ENCODE peak calls at places on chromosomes 12 and 14, in eight cellular contexts. One of them, this sample, is unnamed.

GRCh38 chr12:96237465-96238077 is 43.4 kb downstream of the ELK3 start:
- DNase-seq in HEK293T: no peak
- DNase-seq in stimulated activated naive CD4-positive, alpha-beta T cell: no peak
- DNase-seq in MCF 10A: peak
- DNase-seq in AG09309: peak
- DNase-seq in caudate nucleus: no peak
- DNase-seq in NCI-H69: peak
- DNase-seq in COR-L47: no peak
- DNase-seq in this sample: peak

GRCh38 chr14:77249286-77249685 is 21.7 kb downstream of the NGB start:
- DNase-seq in HEK293T: no peak
- DNase-seq in stimulated activated naive CD4-positive, alpha-beta T cell: no peak
- DNase-seq in MCF 10A: no peak
- DNase-seq in AG09309: no peak
- DNase-seq in caudate nucleus: no peak
- DNase-seq in NCI-H69: no peak
- DNase-seq in COR-L47: no peak
- DNase-seq in this sample: no peak

GRCh38 chr14:104266643-104267575 is 128.5 kb downstream of the KIF26A start:
- DNase-seq in HEK293T: no peak
- DNase-seq in stimulated activated naive CD4-positive, alpha-beta T cell: no peak
- DNase-seq in MCF 10A: no peak
- DNase-seq in AG09309: no peak
- DNase-seq in caudate nucleus: no peak
- DNase-seq in NCI-H69: no peak
- DNase-seq in COR-L47: no peak
- DNase-seq in this sample: no peak

GRCh38 chr14:53979141-53979673 is 22.6 kb upstream of the BMP4 start:
- DNase-seq in HEK293T: no peak
- DNase-seq in stimulated activated naive CD4-positive, alpha-beta T cell: no peak
- DNase-seq in MCF 10A: peak
- DNase-seq in AG09309: no peak
- DNase-seq in caudate nucleus: no peak
- DNase-seq in NCI-H69: no peak
- DNase-seq in COR-L47: no peak
- DNase-seq in this sample: no peak

GRCh38 chr12:130875193-130875592 is 3.3 kb downstream of the RAN start:
- DNase-seq in HEK293T: no peak
- DNase-seq in stimulated activated naive CD4-positive, alpha-beta T cell: no peak
- DNase-seq in MCF 10A: no peak
- DNase-seq in AG09309: no peak
- DNase-seq in caudate nucleus: no peak
- DNase-seq in NCI-H69: no peak
- DNase-seq in COR-L47: no peak
- DNase-seq in this sample: no peak

GRCh38 chr14:100138082-100138787 is 21.2 kb downstream of the DEGS2 start:
- DNase-seq in HEK293T: no peak
- DNase-seq in stimulated activated naive CD4-positive, alpha-beta T cell: no peak
- DNase-seq in MCF 10A: no peak
- DNase-seq in AG09309: no peak
- DNase-seq in caudate nucleus: no peak
- DNase-seq in NCI-H69: no peak
- DNase-seq in COR-L47: no peak
- DNase-seq in this sample: no peak

GRCh38 chr14:23660290-23661226 is 24.4 kb downstream of the DHRS2 start:
- DNase-seq in HEK293T: no peak
- DNase-seq in stimulated activated naive CD4-positive, alpha-beta T cell: no peak
- DNase-seq in MCF 10A: no peak
- DNase-seq in AG09309: no peak
- DNase-seq in caudate nucleus: no peak
- DNase-seq in NCI-H69: no peak
- DNase-seq in COR-L47: peak
- DNase-seq in this sample: no peak

GRCh38 chr12:45415393-45415817 is 199.5 kb downstream of the ANO6 start:
- DNase-seq in HEK293T: peak
- DNase-seq in stimulated activated naive CD4-positive, alpha-beta T cell: no peak
- DNase-seq in MCF 10A: peak
- DNase-seq in AG09309: peak
- DNase-seq in caudate nucleus: no peak
- DNase-seq in NCI-H69: no peak
- DNase-seq in COR-L47: no peak
- DNase-seq in this sample: peak

GRCh38 chr12:14716848-14717444 is 20.5 kb upstream of the GUCY2C start:
- DNase-seq in HEK293T: peak
- DNase-seq in stimulated activated naive CD4-positive, alpha-beta T cell: peak
- DNase-seq in MCF 10A: peak
- DNase-seq in AG09309: peak
- DNase-seq in caudate nucleus: no peak
- DNase-seq in NCI-H69: peak
- DNase-seq in COR-L47: no peak
- DNase-seq in this sample: peak

GRCh38 chr14:92421756-92422155 is 91.8 kb upstream of the RIN3 start:
- DNase-seq in HEK293T: no peak
- DNase-seq in stimulated activated naive CD4-positive, alpha-beta T cell: no peak
- DNase-seq in MCF 10A: no peak
- DNase-seq in AG09309: peak
- DNase-seq in caudate nucleus: no peak
- DNase-seq in NCI-H69: no peak
- DNase-seq in COR-L47: no peak
- DNase-seq in this sample: no peak

GRCh38 chr12:117875652-117876491 is 92.9 kb downstream of the KSR2 start:
- DNase-seq in HEK293T: peak
- DNase-seq in stimulated activated naive CD4-positive, alpha-beta T cell: peak
- DNase-seq in MCF 10A: no peak
- DNase-seq in AG09309: no peak
- DNase-seq in caudate nucleus: peak
- DNase-seq in NCI-H69: peak
- DNase-seq in COR-L47: peak
- DNase-seq in this sample: no peak

GRCh38 chr14:100031506-100032281 is 33.5 kb upstream of the EVL start:
- DNase-seq in HEK293T: no peak
- DNase-seq in stimulated activated naive CD4-positive, alpha-beta T cell: no peak
- DNase-seq in MCF 10A: peak
- DNase-seq in AG09309: peak
- DNase-seq in caudate nucleus: no peak
- DNase-seq in NCI-H69: no peak
- DNase-seq in COR-L47: no peak
- DNase-seq in this sample: peak

GRCh38 chr12:29207120-29207519 is 58.0 kb downstream of the FAR2 start:
- DNase-seq in HEK293T: no peak
- DNase-seq in stimulated activated naive CD4-positive, alpha-beta T cell: no peak
- DNase-seq in MCF 10A: no peak
- DNase-seq in AG09309: no peak
- DNase-seq in caudate nucleus: no peak
- DNase-seq in NCI-H69: no peak
- DNase-seq in COR-L47: no peak
- DNase-seq in this sample: no peak

GRCh38 chr12:39919790-39920189 is 186.1 kb downstream of the SLC2A13 start:
- DNase-seq in HEK293T: no peak
- DNase-seq in stimulated activated naive CD4-positive, alpha-beta T cell: no peak
- DNase-seq in MCF 10A: no peak
- DNase-seq in AG09309: no peak
- DNase-seq in caudate nucleus: no peak
- DNase-seq in NCI-H69: no peak
- DNase-seq in COR-L47: no peak
- DNase-seq in this sample: no peak

GRCh38 chr12:131828671-131829350 is 618 bp downstream of the MMP17 start:
- DNase-seq in HEK293T: no peak
- DNase-seq in stimulated activated naive CD4-positive, alpha-beta T cell: no peak
- DNase-seq in MCF 10A: peak
- DNase-seq in AG09309: no peak
- DNase-seq in caudate nucleus: no peak
- DNase-seq in NCI-H69: peak
- DNase-seq in COR-L47: no peak
- DNase-seq in this sample: no peak

GRCh38 chr12:52380271-52380694 is 5.2 kb downstream of the KRT84 start:
- DNase-seq in HEK293T: peak
- DNase-seq in stimulated activated naive CD4-positive, alpha-beta T cell: no peak
- DNase-seq in MCF 10A: peak
- DNase-seq in AG09309: no peak
- DNase-seq in caudate nucleus: peak
- DNase-seq in NCI-H69: peak
- DNase-seq in COR-L47: no peak
- DNase-seq in this sample: no peak

GRCh38 chr14:91186515-91187066 is 57.9 kb downstream of the GPR68 start:
- DNase-seq in HEK293T: no peak
- DNase-seq in stimulated activated naive CD4-positive, alpha-beta T cell: no peak
- DNase-seq in MCF 10A: no peak
- DNase-seq in AG09309: no peak
- DNase-seq in caudate nucleus: no peak
- DNase-seq in NCI-H69: no peak
- DNase-seq in COR-L47: no peak
- DNase-seq in this sample: peak

GRCh38 chr14:29016050-29016900 is 249.7 kb downstream of the FOXG1 start:
- DNase-seq in HEK293T: peak
- DNase-seq in stimulated activated naive CD4-positive, alpha-beta T cell: no peak
- DNase-seq in MCF 10A: peak
- DNase-seq in AG09309: no peak
- DNase-seq in caudate nucleus: no peak
- DNase-seq in NCI-H69: peak
- DNase-seq in COR-L47: peak
- DNase-seq in this sample: peak

GRCh38 chr12:105705765-105706164 is 375.3 kb downstream of the C12orf75 start:
- DNase-seq in HEK293T: peak
- DNase-seq in stimulated activated naive CD4-positive, alpha-beta T cell: no peak
- DNase-seq in MCF 10A: peak
- DNase-seq in AG09309: no peak
- DNase-seq in caudate nucleus: peak
- DNase-seq in NCI-H69: peak
- DNase-seq in COR-L47: peak
- DNase-seq in this sample: peak

GRCh38 chr12:109182041-109182839 is 65.9 kb downstream of the ACACB start:
- DNase-seq in HEK293T: no peak
- DNase-seq in stimulated activated naive CD4-positive, alpha-beta T cell: no peak
- DNase-seq in MCF 10A: no peak
- DNase-seq in AG09309: no peak
- DNase-seq in caudate nucleus: no peak
- DNase-seq in NCI-H69: no peak
- DNase-seq in COR-L47: no peak
- DNase-seq in this sample: no peak

GRCh38 chr12:29844667-29845066 is 60.9 kb upstream of the TMTC1 start:
- DNase-seq in HEK293T: no peak
- DNase-seq in stimulated activated naive CD4-positive, alpha-beta T cell: no peak
- DNase-seq in MCF 10A: peak
- DNase-seq in AG09309: no peak
- DNase-seq in caudate nucleus: no peak
- DNase-seq in NCI-H69: no peak
- DNase-seq in COR-L47: no peak
- DNase-seq in this sample: peak

GRCh38 chr12:48109424-48109823 is 3.5 kb upstream of the SENP1 start:
- DNase-seq in HEK293T: no peak
- DNase-seq in stimulated activated naive CD4-positive, alpha-beta T cell: no peak
- DNase-seq in MCF 10A: no peak
- DNase-seq in AG09309: no peak
- DNase-seq in caudate nucleus: no peak
- DNase-seq in NCI-H69: no peak
- DNase-seq in COR-L47: no peak
- DNase-seq in this sample: no peak

GRCh38 chr14:53766106-53766505 is 190.5 kb downstream of the BMP4 start:
- DNase-seq in HEK293T: no peak
- DNase-seq in stimulated activated naive CD4-positive, alpha-beta T cell: no peak
- DNase-seq in MCF 10A: no peak
- DNase-seq in AG09309: no peak
- DNase-seq in caudate nucleus: no peak
- DNase-seq in NCI-H69: no peak
- DNase-seq in COR-L47: no peak
- DNase-seq in this sample: no peak

GRCh38 chr12:101570022-101570421 is 24.7 kb upstream of the MYBPC1 start:
- DNase-seq in HEK293T: peak
- DNase-seq in stimulated activated naive CD4-positive, alpha-beta T cell: no peak
- DNase-seq in MCF 10A: peak
- DNase-seq in AG09309: peak
- DNase-seq in caudate nucleus: no peak
- DNase-seq in NCI-H69: peak
- DNase-seq in COR-L47: peak
- DNase-seq in this sample: peak

GRCh38 chr14:24853446-24853845 is 196.5 kb downstream of the STXBP6 start:
- DNase-seq in HEK293T: no peak
- DNase-seq in stimulated activated naive CD4-positive, alpha-beta T cell: no peak
- DNase-seq in MCF 10A: no peak
- DNase-seq in AG09309: no peak
- DNase-seq in caudate nucleus: no peak
- DNase-seq in NCI-H69: peak
- DNase-seq in COR-L47: no peak
- DNase-seq in this sample: no peak

GRCh38 chr14:105147701-105148603 is 20.6 kb downstream of the JAG2 start:
- DNase-seq in HEK293T: no peak
- DNase-seq in stimulated activated naive CD4-positive, alpha-beta T cell: no peak
- DNase-seq in MCF 10A: no peak
- DNase-seq in AG09309: no peak
- DNase-seq in caudate nucleus: no peak
- DNase-seq in NCI-H69: no peak
- DNase-seq in COR-L47: no peak
- DNase-seq in this sample: no peak

GRCh38 chr14:32166924-32167323 is 34.9 kb upstream of the RNU6-7 start:
- DNase-seq in HEK293T: no peak
- DNase-seq in stimulated activated naive CD4-positive, alpha-beta T cell: no peak
- DNase-seq in MCF 10A: no peak
- DNase-seq in AG09309: no peak
- DNase-seq in caudate nucleus: no peak
- DNase-seq in NCI-H69: no peak
- DNase-seq in COR-L47: no peak
- DNase-seq in this sample: no peak

GRCh38 chr14:22428681-22429315 is 160.2 kb downstream of the DAD1 start:
- DNase-seq in HEK293T: no peak
- DNase-seq in stimulated activated naive CD4-positive, alpha-beta T cell: no peak
- DNase-seq in MCF 10A: peak
- DNase-seq in AG09309: no peak
- DNase-seq in caudate nucleus: no peak
- DNase-seq in NCI-H69: no peak
- DNase-seq in COR-L47: no peak
- DNase-seq in this sample: no peak

GRCh38 chr12:72271741-72272661 is at the start of gene TRHDE:
- DNase-seq in HEK293T: peak
- DNase-seq in stimulated activated naive CD4-positive, alpha-beta T cell: no peak
- DNase-seq in MCF 10A: no peak
- DNase-seq in AG09309: no peak
- DNase-seq in caudate nucleus: peak
- DNase-seq in NCI-H69: peak
- DNase-seq in COR-L47: peak
- DNase-seq in this sample: no peak